ENCODE peak calls at places on chromosomes 6 and 20, in ten cellular contexts. L is WTC11; J is NCI-H748 treated with DMSO at 0.1 percent for 48 hours; P is lung microvascular endothelial cell; V is PC-3; B is activated CD8-positive, alpha-beta memory T cell treated with anti-CD3 and anti-CD28 coated beads for 24 hours; M is activated naive CD8-positive, alpha-beta T cell treated with anti-CD3 and anti-CD28 coated beads, Interleukin-2, amount 50 U/mL, for 16 hours; W is AML-193; U is Calu3; C is NCI-H345. G is an unnamed sample.

GRCh38 chr6:30781362-30781696 is 37.0 kb upstream of the IER3 start:
- DNase-seq in L (no peak), J (no peak), P (no peak), V (no peak), B (no peak), M (no peak), W (no peak), U (no peak), C (no peak), G (no peak)

GRCh38 chr6:158286413-158286812 is 25.9 kb upstream of the TULP4 start:
- DNase-seq in L (no peak), J (no peak), P (peak), V (peak), B (no peak), M (no peak), W (no peak), U (no peak), C (no peak), G (no peak)

GRCh38 chr6:24139080-24139479 is 13.1 kb downstream of the NRSN1 start:
- DNase-seq in L (no peak), J (no peak), P (no peak), V (no peak), B (no peak), M (no peak), W (no peak), U (no peak), C (no peak), G (no peak)

GRCh38 chr6:105136433-105137350 is 43.1 kb downstream of the POPDC3 start:
- DNase-seq in L (peak), J (peak), P (peak), V (no peak), B (peak), M (no peak), W (no peak), U (peak), C (peak), G (peak)

GRCh38 chr6:151958332-151958731 is 150.8 kb downstream of the ESR1 start:
- DNase-seq in L (no peak), J (no peak), P (no peak), V (peak), B (no peak), M (no peak), W (peak), U (peak), C (no peak), G (no peak)

GRCh38 chr6:36890264-36890663 is 4.5 kb downstream of the C6orf89 start:
- DNase-seq in L (no peak), J (no peak), P (no peak), V (no peak), B (no peak), M (no peak), W (no peak), U (no peak), C (no peak), G (no peak)

GRCh38 chr20:34541264-34541901 is 17.1 kb upstream of the MAP1LC3A start:
- DNase-seq in L (no peak), J (no peak), P (peak), V (no peak), B (no peak), M (no peak), W (no peak), U (no peak), C (no peak), G (no peak)

GRCh38 chr6:132525866-132526265 is 12.2 kb upstream of the TAAR9 start:
- DNase-seq in L (no peak), J (no peak), P (no peak), V (no peak), B (no peak), M (no peak), W (no peak), U (no peak), C (no peak), G (no peak)

GRCh38 chr20:32820000-32820697 is 395 bp downstream of the MAPRE1 start:
- DNase-seq in L (peak), J (no peak), P (peak), V (peak), B (no peak), M (peak), W (peak), U (peak), C (peak), G (peak)

GRCh38 chr6:34904990-34905613 is 16.0 kb downstream of the ANKS1A start:
- DNase-seq in L (no peak), J (no peak), P (no peak), V (no peak), B (no peak), M (no peak), W (no peak), U (no peak), C (no peak), G (no peak)

GRCh38 chr6:138987299-138987642 is 782 bp downstream of the REPS1 start:
- DNase-seq in L (peak), J (no peak), P (no peak), V (no peak), B (no peak), M (no peak), W (no peak), U (peak), C (no peak), G (peak)

GRCh38 chr6:36766649-36766945 is 69.0 kb downstream of the RAB44 start:
- DNase-seq in L (no peak), J (no peak), P (no peak), V (no peak), B (no peak), M (no peak), W (no peak), U (no peak), C (no peak), G (no peak)

GRCh38 chr6:13544454-13545186 is 29.8 kb upstream of the SIRT5 start:
- DNase-seq in L (no peak), J (no peak), P (no peak), V (no peak), B (no peak), M (no peak), W (no peak), U (no peak), C (no peak), G (no peak)

GRCh38 chr6:111456208-111456607 is 26.8 kb downstream of the REV3L start:
- DNase-seq in L (no peak), J (no peak), P (no peak), V (no peak), B (no peak), M (no peak), W (no peak), U (no peak), C (no peak), G (no peak)

GRCh38 chr6:53347921-53348435 is 772 bp downstream of the ELOVL5 start:
- DNase-seq in L (peak), J (peak), P (peak), V (peak), B (peak), M (no peak), W (peak), U (peak), C (peak), G (no peak)

GRCh38 chr6:157763894-157764345 is 59.1 kb upstream of the SNX9 start:
- DNase-seq in L (no peak), J (no peak), P (no peak), V (no peak), B (no peak), M (no peak), W (no peak), U (no peak), C (no peak), G (peak)

GRCh38 chr20:41178904-41179432 is 41.6 kb downstream of the PLCG1 start:
- DNase-seq in L (peak), J (peak), P (peak), V (no peak), B (peak), M (no peak), W (no peak), U (no peak), C (peak), G (no peak)

GRCh38 chr20:12113468-12114371 is 196.0 kb downstream of the BTBD3 start:
- DNase-seq in L (no peak), J (no peak), P (peak), V (peak), B (no peak), M (no peak), W (no peak), U (peak), C (no peak), G (no peak)

GRCh38 chr6:106254636-106255035 is 70.9 kb downstream of the ATG5 start:
- DNase-seq in L (no peak), J (no peak), P (peak), V (peak), B (no peak), M (no peak), W (no peak), U (no peak), C (no peak), G (no peak)